ENCODE peak calls at places on chromosomes 2 and 18, in six cellular contexts. D is endothelial cell of umbilical vein, U is BJ, C is A549, S is GM20000, X is astrocyte of the spinal cord. A is an unnamed sample.

GRCh38 chr2:241895732-241896641 is 26.5 kb downstream of the RTP5 start:
- DNase-seq in D (peak), U (no peak), C (peak), S (no peak), X (no peak), A (no peak)

GRCh38 chr2:95121150-95121494 is 486 bp downstream of the MRPS5 start:
- DNase-seq in D (peak), U (peak), C (no peak), S (no peak), X (peak), A (no peak)

GRCh38 chr2:200165687-200166086 is 140.8 kb upstream of the SPATS2L start:
- DNase-seq in D (no peak), U (no peak), C (no peak), S (no peak), X (no peak), A (no peak)

GRCh38 chr2:11701831-11702301 is 31.9 kb upstream of the NTSR2 start:
- DNase-seq in D (no peak), U (no peak), C (no peak), S (no peak), X (no peak), A (no peak)

GRCh38 chr18:13452448-13452811 is 233.9 kb downstream of the LDLRAD4 start:
- DNase-seq in D (peak), U (peak), C (peak), S (no peak), X (peak), A (no peak)

GRCh38 chr2:177275041-177275440 is 10.5 kb upstream of the NFE2L2 start:
- DNase-seq in D (peak), U (no peak), C (peak), S (no peak), X (peak), A (no peak)

GRCh38 chr2:84894758-84895520 is 10.5 kb upstream of the TMSB10 start:
- DNase-seq in D (peak), U (no peak), C (no peak), S (no peak), X (no peak), A (no peak)

GRCh38 chr2:4675295-4675694 is 971.9 kb downstream of the DCDC2C start:
- DNase-seq in D (no peak), U (no peak), C (no peak), S (no peak), X (no peak), A (no peak)

GRCh38 chr18:10374195-10374594 is 80.2 kb upstream of the APCDD1 start:
- DNase-seq in D (no peak), U (no peak), C (no peak), S (no peak), X (no peak), A (no peak)

GRCh38 chr2:43486604-43487003 is 109.2 kb downstream of the THADA start:
- DNase-seq in D (peak), U (no peak), C (no peak), S (no peak), X (peak), A (no peak)

GRCh38 chr2:59655809-59656208 is 897.6 kb downstream of the BCL11A start:
- DNase-seq in D (no peak), U (no peak), C (no peak), S (no peak), X (no peak), A (no peak)

GRCh38 chr2:88933980-88934379 is 242.5 kb downstream of the RPIA start:
- DNase-seq in D (peak), U (no peak), C (peak), S (no peak), X (no peak), A (no peak)

GRCh38 chr18:11728247-11728646 is 39.2 kb downstream of the GNAL start:
- DNase-seq in D (no peak), U (no peak), C (peak), S (no peak), X (peak), A (no peak)

GRCh38 chr2:136135924-136136906 is 18.3 kb upstream of the CXCR4 start:
- DNase-seq in D (no peak), U (no peak), C (no peak), S (peak), X (no peak), A (no peak)

GRCh38 chr2:9519250-9519649 is 36.4 kb downstream of the ADAM17 start:
- DNase-seq in D (no peak), U (no peak), C (no peak), S (no peak), X (peak), A (no peak)

GRCh38 chr2:190625691-190626090 is 23.2 kb upstream of the NAB1 start:
- DNase-seq in D (no peak), U (no peak), C (no peak), S (no peak), X (no peak), A (no peak)

GRCh38 chr2:195318440-195319111 is 338.4 kb upstream of the SLC39A10 start:
- DNase-seq in D (peak), U (no peak), C (peak), S (peak), X (peak), A (no peak)

GRCh38 chr2:152455738-152456137 is 120.8 kb downstream of the FMNL2 start:
- DNase-seq in D (no peak), U (no peak), C (no peak), S (no peak), X (no peak), A (no peak)

GRCh38 chr2:195612515-195613495 is 44.2 kb upstream of the SLC39A10 start:
- DNase-seq in D (peak), U (peak), C (peak), S (no peak), X (peak), A (no peak)

GRCh38 chr2:127411609-127412370 is 6.4 kb upstream of the PROC start:
- DNase-seq in D (peak), U (no peak), C (peak), S (no peak), X (no peak), A (no peak)

GRCh38 chr2:27720004-27720551 is 51.4 kb upstream of the MRPL33 start:
- DNase-seq in D (peak), U (peak), C (peak), S (no peak), X (peak), A (no peak)

GRCh38 chr2:196399736-196400691 is 228.6 kb upstream of the STK17B start:
- DNase-seq in D (peak), U (peak), C (peak), S (no peak), X (peak), A (no peak)

GRCh38 chr2:48433682-48434081 is 96.3 kb upstream of the STON1 start:
- DNase-seq in D (no peak), U (no peak), C (no peak), S (no peak), X (no peak), A (no peak)

GRCh38 chr2:201949036-201950012 is 84.3 kb upstream of the FZD7 start:
- DNase-seq in D (peak), U (no peak), C (no peak), S (no peak), X (no peak), A (no peak)

GRCh38 chr2:227125506-227125905 is 38.5 kb downstream of the COL4A4 start:
- DNase-seq in D (no peak), U (no peak), C (peak), S (no peak), X (no peak), A (no peak)

GRCh38 chr2:23703583-23704385 is 223.1 kb downstream of the ATAD2B start:
- DNase-seq in D (no peak), U (no peak), C (no peak), S (no peak), X (peak), A (no peak)

GRCh38 chr2:100670232-100670631 is 107.4 kb downstream of the PDCL3 start:
- DNase-seq in D (no peak), U (no peak), C (no peak), S (no peak), X (no peak), A (no peak)

GRCh38 chr2:134174711-134175110 is 79.2 kb upstream of the MGAT5 start:
- DNase-seq in D (no peak), U (no peak), C (no peak), S (no peak), X (no peak), A (no peak)

GRCh38 chr2:229463941-229464340 is 192.9 kb upstream of the PID1 start:
- DNase-seq in D (no peak), U (no peak), C (no peak), S (no peak), X (no peak), A (no peak)

GRCh38 chr2:27369471-27370025 is 590 bp downstream of the EIF2B4 start:
- DNase-seq in D (no peak), U (no peak), C (no peak), S (no peak), X (peak), A (peak)

GRCh38 chr2:222943820-222944219 is 83.0 kb downstream of the ACSL3 start:
- DNase-seq in D (no peak), U (no peak), C (no peak), S (peak), X (peak), A (no peak)

GRCh38 chr18:43805646-43806194 is 528.4 kb upstream of the SYT4 start:
- DNase-seq in D (no peak), U (no peak), C (no peak), S (no peak), X (peak), A (no peak)

GRCh38 chr2:61727746-61728145 is 126.1 kb downstream of the FAM161A start:
- DNase-seq in D (no peak), U (no peak), C (no peak), S (no peak), X (no peak), A (no peak)

GRCh38 chr18:71682591-71682990 is 861.6 kb downstream of the CBLN2 start:
- DNase-seq in D (no peak), U (no peak), C (no peak), S (no peak), X (peak), A (no peak)

GRCh38 chr2:10584843-10585475 is 104.8 kb downstream of the NOL10 start:
- DNase-seq in D (no peak), U (peak), C (peak), S (no peak), X (peak), A (no peak)

GRCh38 chr2:3483227-3483985 is 35.9 kb downstream of the ADI1 start:
- DNase-seq in D (peak), U (no peak), C (peak), S (no peak), X (peak), A (no peak)

GRCh38 chr2:158619496-158619895 is 162.7 kb downstream of the PKP4 start:
- DNase-seq in D (peak), U (no peak), C (peak), S (no peak), X (peak), A (no peak)

GRCh38 chr2:205161156-205161555 is 521.1 kb upstream of the NRP2 start:
- DNase-seq in D (no peak), U (no peak), C (no peak), S (no peak), X (peak), A (no peak)
- TF ChIP-seq CTCF in D (no peak), U (no peak), C (no peak), S (no peak), X (no peak), A (no peak)

GRCh38 chr2:129297430-129297829 is 682.0 kb upstream of the RAB6C start:
- DNase-seq in D (no peak), U (no peak), C (no peak), S (no peak), X (no peak), A (no peak)
- TF ChIP-seq CTCF in D (no peak), U (no peak), C (no peak), S (no peak), X (no peak), A (no peak)

GRCh38 chr2:239308696-239309397 is 92.0 kb downstream of the HDAC4 start:
- DNase-seq in D (no peak), U (peak), C (no peak), S (no peak), X (peak), A (no peak)
- TF ChIP-seq CTCF in D (no peak), U (no peak), C (no peak), S (no peak), X (no peak), A (no peak)

DNA sequence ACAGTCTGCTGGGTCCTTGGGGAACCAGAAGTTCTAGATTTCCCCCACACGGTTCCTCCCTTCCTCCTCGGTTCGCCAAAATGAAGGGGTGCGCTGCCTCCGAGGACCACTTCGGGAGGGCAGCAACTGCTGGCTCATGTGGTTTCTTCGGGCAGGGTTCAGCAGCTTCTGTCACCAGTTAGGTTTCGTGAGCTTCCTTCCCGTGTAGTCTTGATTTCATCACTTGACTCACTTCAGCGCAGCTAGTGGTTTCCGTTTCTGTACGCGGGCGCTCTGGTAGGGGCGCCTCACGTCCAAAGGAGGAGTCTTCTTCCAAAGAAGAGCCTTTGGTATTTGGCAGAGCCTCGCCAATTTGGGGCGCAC is 454 bp upstream of the GALNT3 start:
- DNase-seq in D (no peak), U (no peak), C (no peak), S (peak), X (peak), A (no peak)
- TF ChIP-seq CTCF in D (no peak), U (no peak), C (no peak), S (no peak), X (no peak), A (no peak)

GRCh38 chr2:168183308-168183997 is 63.9 kb downstream of the STK39 start:
- DNase-seq in D (no peak), U (no peak), C (no peak), S (no peak), X (no peak), A (no peak)
- TF ChIP-seq CTCF in D (no peak), U (no peak), C (no peak), S (no peak), X (no peak), A (no peak)

DNA sequence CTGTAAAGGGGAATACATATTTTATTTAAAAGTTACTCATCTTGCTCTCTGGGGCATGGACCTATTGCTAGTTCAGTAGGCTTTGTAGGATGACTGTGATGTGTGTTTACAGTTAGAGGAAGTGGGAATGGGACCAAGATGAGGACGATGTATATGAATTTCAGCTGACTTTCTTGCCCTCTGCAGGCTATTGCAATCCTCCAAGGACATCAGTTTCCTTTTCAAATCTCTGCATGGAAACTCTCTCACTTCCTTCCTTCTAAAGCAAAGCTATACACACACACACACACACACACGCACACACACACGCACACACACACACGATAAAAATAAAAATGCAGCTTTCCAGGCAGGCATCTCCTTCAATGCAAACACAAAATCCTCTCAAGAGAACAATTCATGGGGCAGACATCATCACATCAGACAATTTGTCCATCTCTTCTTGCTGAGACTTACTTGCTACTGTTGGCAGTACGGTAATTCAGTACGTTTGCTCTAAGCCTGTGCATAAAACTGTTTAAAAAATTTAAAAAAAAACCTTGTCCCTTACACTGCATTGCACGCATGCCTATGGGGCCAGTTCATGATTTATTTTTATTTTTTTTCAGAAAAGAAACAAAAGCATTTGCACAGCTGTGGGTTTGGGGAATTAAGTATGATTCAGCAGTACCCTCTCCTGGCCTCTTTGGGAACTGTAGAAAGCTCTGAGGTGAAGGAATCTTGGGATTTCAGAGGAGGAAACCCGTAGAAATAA is 27.2 kb upstream of the ICOS start:
- DNase-seq in D (peak), U (peak), C (peak), S (peak), X (peak), A (no peak)
- TF ChIP-seq CTCF in D (peak), U (peak), C (peak), S (peak), X (peak), A (peak)